ENCODE peak calls at places on chromosomes 11 and 22, in seven cellular contexts. B is activated T-cell treated with anti-CD3 and anti-CD28 coated beads, Interleukin-2, amount 50 U/mL, for 24 hours; W is endodermal cell; F is HFF-Myc; I is activated T-helper 1 cell treated with Interleukin-2 at 50 U/mL for 16 hours; L is mucosa of descending colon; G is tibial nerve. P is an unnamed sample.

GRCh38 chr11:36328956-36329673 is 33.0 kb downstream of the PRR5L start:
- DNase-seq in B (no peak), G (no peak), I (no peak), F (no peak), W (no peak), L (no peak), P (no peak)

GRCh38 chr11:125494987-125495725 is 909 bp downstream of the FEZ1 start:
- DNase-seq in G (peak; percentile 28), B (peak; percentile 49), I (no peak), F (no peak), W (peak; percentile 78), L (peak; percentile 29), P (no peak)

GRCh38 chr11:131217313-131218297 is 152.8 kb upstream of the NTM start:
- DNase-seq in W (peak; percentile 72), G (no peak), F (no peak), I (no peak), L (no peak), B (no peak), P (no peak)

GRCh38 chr11:34223021-34223813 is 117.8 kb downstream of the NAT10 start:
- DNase-seq in I (no peak), W (no peak), G (peak; percentile 72), F (no peak), L (peak; percentile 59), B (no peak), P (peak; percentile 62)

GRCh38 chr11:108338750-108339149 is 115.9 kb downstream of the ATM start:
- DNase-seq in B (no peak), I (no peak), F (no peak), G (no peak), W (no peak), L (no peak), P (no peak)

GRCh38 chr11:72896431-72896830 is 82.2 kb downstream of the ATG16L2 start:
- DNase-seq in G (no peak), B (no peak), I (no peak), W (no peak), L (no peak), F (no peak), P (no peak)

GRCh38 chr11:76524919-76525318 is 80.1 kb downstream of the EMSY start:
- DNase-seq in B (no peak), I (no peak), G (peak; percentile 69), F (peak; percentile 30), L (no peak), W (no peak), P (peak; percentile 9)

GRCh38 chr11:124644426-124645280 is 22.0 kb downstream of the TBRG1 start:
- DNase-seq in G (peak; percentile 25), F (peak; percentile 65), I (no peak), B (peak; percentile 40), L (peak; percentile 54), W (peak; percentile 86), P (no peak)

GRCh38 chr11:94638902-94639373 is 71.8 kb downstream of the PIWIL4 start:
- DNase-seq in L (no peak), G (peak; percentile 21), I (no peak), W (no peak), F (no peak), B (no peak), P (no peak)

GRCh38 chr22:25492950-25493790 is 71.3 kb upstream of the GRK3 start:
- DNase-seq in W (no peak), I (no peak), G (no peak), F (no peak), L (no peak), B (no peak), P (no peak)

GRCh38 chr22:40547729-40548143 is 88.8 kb downstream of the MRTFA start:
- DNase-seq in F (no peak), W (no peak), B (no peak), I (no peak), L (no peak), G (no peak), P (no peak)

GRCh38 chr11:116640641-116641402 is 132.0 kb downstream of the BUD13 start:
- DNase-seq in B (no peak), L (no peak), F (no peak), G (no peak), I (no peak), W (peak; percentile 24), P (no peak)

GRCh38 chr22:35705141-35705540 is 12.5 kb upstream of the APOL5 start:
- DNase-seq in B (no peak), G (no peak), F (peak; percentile 21), L (no peak), W (no peak), I (no peak), P (no peak)

GRCh38 chr11:92249156-92249753 is 24.6 kb downstream of the FAT3 start:
- DNase-seq in I (no peak), L (no peak), W (no peak), B (no peak), G (no peak), F (no peak), P (no peak)

GRCh38 chr11:95920460-95921105 is 3.3 kb downstream of the MTMR2 start:
- DNase-seq in F (no peak), L (no peak), W (no peak), G (no peak), B (no peak), I (no peak), P (no peak)

GRCh38 chr11:21514298-21514697 is 678.6 kb upstream of the ANO5 start:
- DNase-seq in I (no peak), L (no peak), B (no peak), W (peak; percentile 67), G (no peak), F (no peak), P (peak; percentile 4)

GRCh38 chr22:41062146-41062545 is 30.2 kb upstream of the EP300 start:
- DNase-seq in L (no peak), I (no peak), F (no peak), B (no peak), W (peak; percentile 82), G (no peak), P (no peak)

GRCh38 chr22:20436309-20437252 is 1.0 kb downstream of the SCARF2 start:
- DNase-seq in I (no peak), F (no peak), B (peak; percentile 55), L (peak; percentile 44), G (no peak), W (peak; percentile 78), P (no peak)

GRCh38 chr11:61691378-61692156 is 11.4 kb downstream of the DAGLA start:
- DNase-seq in L (peak; percentile 61), F (no peak), B (no peak), G (no peak), I (no peak), W (peak; percentile 67), P (no peak)

GRCh38 chr22:22983123-22983522 is 87.2 kb upstream of the GNAZ start:
- DNase-seq in L (no peak), B (no peak), F (no peak), W (no peak), I (no peak), G (no peak), P (no peak)

GRCh38 chr22:32839776-32840571 is 38.5 kb downstream of the TIMP3 start:
- DNase-seq in W (no peak), L (no peak), G (no peak), B (no peak), F (no peak), I (no peak), P (no peak)

GRCh38 chr11:90134420-90135003 is at the start of gene NAALAD2:
- DNase-seq in I (no peak), L (peak; percentile 27), B (peak; percentile 25), G (peak; percentile 28), F (no peak), W (peak; percentile 86), P (peak; percentile 19)

GRCh38 chr11:134502153-134502550 is 90.1 kb upstream of the B3GAT1 start:
- DNase-seq in F (no peak), B (no peak), I (no peak), G (no peak), W (no peak), L (no peak), P (no peak)

GRCh38 chr11:3796346-3796745 is 1.0 kb downstream of the NUP98 start:
- DNase-seq in I (no peak), B (peak; percentile 6), W (no peak), F (no peak), L (no peak), G (no peak), P (no peak)

GRCh38 chr11:6576471-6577373 is 26.7 kb downstream of the RRP8 start:
- DNase-seq in L (no peak), F (peak; percentile 83), B (no peak), G (no peak), W (no peak), I (no peak), P (no peak)

GRCh38 chr11:128598096-128598495 is 10.7 kb upstream of the ETS1 start:
- DNase-seq in L (no peak), W (peak; percentile 45), G (no peak), I (no peak), B (no peak), F (no peak), P (no peak)

GRCh38 chr11:69699213-69699612 is 4.6 kb downstream of the FGF19 start:
- DNase-seq in F (no peak), B (no peak), L (no peak), G (no peak), W (no peak), I (no peak), P (no peak)

GRCh38 chr11:130897262-130898182 is 18.8 kb downstream of the SNX19 start:
- DNase-seq in I (no peak), G (peak; percentile 44), L (peak; percentile 44), B (no peak), F (no peak), W (no peak), P (peak; percentile 69)

GRCh38 chr22:44057411-44057987 is 33.4 kb downstream of the PARVB start:
- DNase-seq in F (no peak), G (no peak), B (no peak), L (no peak), W (no peak), I (no peak), P (peak; percentile 73)

GRCh38 chr22:19878461-19879247 is 24.0 kb upstream of the GNB1L start:
- DNase-seq in W (peak; percentile 32), B (peak; percentile 22), G (no peak), I (no peak), F (no peak), L (no peak), P (peak; percentile 20)

GRCh38 chr11:91742155-91742554 is 482.5 kb upstream of the FAT3 start:
- DNase-seq in B (no peak), F (no peak), L (no peak), I (no peak), W (no peak), G (no peak), P (no peak)

GRCh38 chr11:35629914-35630313 is 11.7 kb downstream of the FJX1 start:
- DNase-seq in F (peak; percentile 98), B (no peak), L (no peak), W (no peak), I (no peak), G (no peak), P (no peak)

GRCh38 chr11:45250035-45250693 is 36.0 kb downstream of the SYT13 start:
- DNase-seq in L (no peak), W (no peak), I (no peak), B (no peak), G (no peak), F (no peak), P (no peak)

GRCh38 chr11:1701041-1701807 is 4.2 kb downstream of the KRTAP5-6 start:
- DNase-seq in F (no peak), G (no peak), W (no peak), B (no peak), L (no peak), I (no peak), P (no peak)